ENCODE peak calls at places on chromosomes 2 and 18, in five cellular contexts. U, Z, V, H and M are unnamed samples.
A peak's percentile ranks its signal among the peaks of the same experiment; 100 is the strongest.

GRCh38 chr18:44518091-44518490 is 162.6 kb upstream of the SETBP1 start:
- DNase-seq in V (no peak), U (no peak), Z (no peak), H (no peak), M (no peak)

GRCh38 chr18:23134780-23135678 is at the start of gene CABLES1:
- DNase-seq in H (peak; percentile 54), V (peak; percentile 69), U (peak; percentile 82), Z (no peak), M (no peak)

GRCh38 chr2:240992572-240993291 is 5.7 kb upstream of the SNED1 start:
- DNase-seq in U (no peak), H (no peak), V (no peak), Z (no peak), M (no peak)

GRCh38 chr2:134167015-134167414 is 86.9 kb upstream of the MGAT5 start:
- DNase-seq in U (no peak), Z (no peak), V (no peak), H (no peak), M (no peak)

GRCh38 chr2:100247256-100248043 is 74.9 kb downstream of the LONRF2 start:
- DNase-seq in Z (no peak), V (no peak), H (no peak), U (no peak), M (no peak)

GRCh38 chr2:195461010-195461409 is 196.0 kb upstream of the SLC39A10 start:
- DNase-seq in U (no peak), Z (no peak), V (no peak), H (no peak), M (no peak)

GRCh38 chr18:8982416-8983183 is 119.9 kb upstream of the NDUFV2 start:
- DNase-seq in Z (peak; percentile 58), V (peak; percentile 41), U (peak; percentile 67), H (no peak), M (no peak)

GRCh38 chr2:191385416-191386160 is 140.4 kb downstream of the MYO1B start:
- DNase-seq in V (no peak), U (no peak), Z (no peak), H (no peak), M (no peak)

GRCh38 chr2:199875400-199875799 is 24.4 kb upstream of the FTCDNL1 start:
- DNase-seq in U (no peak), V (no peak), Z (no peak), H (no peak), M (no peak)

GRCh38 chr2:37561615-37562569 is 109.5 kb downstream of the CDC42EP3 start:
- DNase-seq in H (no peak), Z (no peak), U (no peak), V (no peak), M (no peak)

GRCh38 chr2:218981390-218982311 is 3.3 kb downstream of the FEV start:
- DNase-seq in H (no peak), Z (no peak), V (peak; percentile 62), U (peak; percentile 52), M (no peak)

GRCh38 chr2:190533175-190533967 is 1.2 kb downstream of the NEMP2 start:
- DNase-seq in H (no peak), V (no peak), U (no peak), Z (no peak), M (no peak)

GRCh38 chr2:36406296-36406695 is 50.7 kb downstream of the CRIM1 start:
- DNase-seq in U (no peak), V (no peak), Z (no peak), H (no peak), M (no peak)

GRCh38 chr2:179233037-179233436 is 31.6 kb downstream of the SESTD1 start:
- DNase-seq in V (no peak), U (no peak), Z (no peak), H (no peak), M (no peak)

GRCh38 chr2:99448556-99448955 is 41.3 kb downstream of the REV1 start:
- DNase-seq in H (no peak), Z (no peak), U (no peak), V (no peak), M (no peak)

GRCh38 chr2:7010376-7010775 is 93.2 kb downstream of the RNF144A start:
- DNase-seq in Z (no peak), U (no peak), H (no peak), V (no peak), M (no peak)

GRCh38 chr18:79857082-79857661 is 59.4 kb downstream of the KCNG2 start:
- DNase-seq in H (no peak), U (no peak), Z (no peak), V (peak; percentile 1), M (no peak)

GRCh38 chr2:41400057-41400665 is 647.7 kb upstream of the PKDCC start:
- DNase-seq in H (no peak), Z (no peak), U (no peak), V (peak; percentile 70), M (no peak)

GRCh38 chr2:9206991-9207640 is 504 bp downstream of the ASAP2 start:
- DNase-seq in V (no peak), U (no peak), Z (no peak), H (peak; percentile 32), M (no peak)

GRCh38 chr2:64769392-64770044 is 115.8 kb upstream of the SERTAD2 start:
- DNase-seq in H (no peak), Z (no peak), V (no peak), U (no peak), M (no peak)

GRCh38 chr18:76521367-76521766 is 26.3 kb upstream of the ZNF516 start:
- DNase-seq in Z (no peak), U (no peak), H (no peak), V (peak; percentile 25), M (no peak)

GRCh38 chr18:76518543-76519155 is 23.6 kb upstream of the ZNF516 start:
- DNase-seq in H (peak; percentile 42), V (peak; percentile 20), Z (no peak), U (no peak), M (no peak)

GRCh38 chr18:76522104-76522503 is 27.1 kb upstream of the ZNF516 start:
- DNase-seq in Z (no peak), U (no peak), H (no peak), V (no peak), M (no peak)

GRCh38 chr18:76518073-76518472 is 23.0 kb upstream of the ZNF516 start:
- DNase-seq in V (no peak), H (no peak), U (no peak), Z (no peak), M (no peak)

GRCh38 chr18:76519156-76519549 is 24.1 kb upstream of the ZNF516 start:
- DNase-seq in Z (no peak), U (no peak), V (peak; percentile 28), H (no peak), M (no peak)
- H3K27ac ChIP-seq in Z (no peak overlapping the region), U (peak overlapping the region; percentile 42), V (no peak overlapping the region), H (peak overlapping the region; percentile 44), M (no peak overlapping the region)

GRCh38 chr18:33132657-33133056 is 307.9 kb downstream of the CCDC178 start:
- DNase-seq in Z (no peak), H (no peak), V (no peak), U (no peak), M (no peak)

DNA sequence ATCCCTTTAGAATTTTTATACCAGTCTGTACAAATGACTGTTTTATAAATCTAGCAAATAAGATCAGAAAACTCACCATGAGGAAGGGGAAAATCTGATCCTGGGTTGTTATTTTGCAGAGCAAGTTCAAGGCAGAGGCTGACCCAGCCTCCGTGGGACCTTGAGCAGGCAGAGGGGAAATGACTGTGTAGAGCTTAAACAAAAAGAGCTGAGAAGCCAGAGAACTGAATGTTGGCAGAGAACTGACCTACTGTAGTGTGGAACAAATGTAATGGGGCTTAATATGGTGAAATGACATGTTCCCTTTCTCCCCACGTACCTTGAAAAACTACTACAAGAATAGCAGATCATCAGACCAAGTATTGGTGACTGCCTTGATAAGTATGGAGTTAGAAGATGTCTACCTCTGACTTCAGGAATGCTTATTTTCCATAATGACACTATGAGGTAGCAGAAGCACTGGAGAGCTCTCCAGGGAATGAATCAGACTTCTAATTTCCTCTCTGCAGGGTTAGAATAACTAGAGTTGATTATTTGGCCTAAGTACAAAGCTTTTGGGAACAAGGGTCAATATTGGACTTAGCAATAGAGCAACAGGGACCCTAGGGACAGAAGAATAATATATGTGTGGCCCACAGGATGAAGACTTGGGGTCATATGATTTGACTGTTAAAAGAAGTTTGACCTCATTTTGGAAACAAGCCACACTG is 304.4 kb downstream of the CCDC178 start:
- DNase-seq in Z (no peak), H (no peak), U (no peak), V (no peak), M (no peak)
- H3K27ac ChIP-seq in Z (no peak overlapping the region), H (no peak overlapping the region), U (no peak overlapping the region), V (no peak overlapping the region), M (no peak overlapping the region)

GRCh38 chr2:67936995-67937394 is 125.8 kb downstream of the C1D start:
- DNase-seq in H (no peak), V (no peak), U (no peak), Z (no peak), M (no peak)

GRCh38 chr2:67938053-67938452 is 124.8 kb downstream of the C1D start:
- DNase-seq in H (no peak), Z (no peak), V (no peak), U (no peak), M (no peak)
- H3K27ac ChIP-seq in H (no peak overlapping the region), Z (no peak overlapping the region), V (no peak overlapping the region), U (no peak overlapping the region), M (no peak overlapping the region)

DNA sequence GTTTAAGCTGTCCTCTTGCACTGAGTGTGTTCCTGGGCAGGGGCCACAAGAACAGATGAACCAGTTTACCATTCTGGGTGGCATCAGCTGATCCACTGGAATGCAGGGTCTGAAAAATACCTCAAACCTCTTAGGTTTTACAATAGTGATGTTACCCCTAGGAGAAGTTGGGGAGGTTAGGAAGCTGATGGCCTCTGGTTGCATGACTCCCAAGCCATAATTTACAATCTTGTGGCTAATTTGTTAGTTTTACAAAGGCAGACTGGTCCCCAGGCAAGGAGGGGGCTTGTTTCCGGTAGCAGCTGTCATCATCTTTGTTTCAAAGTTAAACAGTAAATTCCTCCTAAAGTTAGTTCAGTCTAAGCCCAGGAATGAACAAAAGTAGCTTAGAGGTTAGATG is 113.8 kb upstream of the SLC38A11 start:
- DNase-seq in Z (no peak), U (no peak), H (no peak), V (no peak), M (no peak)
- H3K27ac ChIP-seq in Z (no peak overlapping the region), U (no peak overlapping the region), H (no peak overlapping the region), V (no peak overlapping the region), M (no peak overlapping the region)

GRCh38 chr18:42268186-42268725 is 313.2 kb downstream of the PIK3C3 start:
- DNase-seq in H (no peak), U (no peak), V (no peak), Z (no peak), M (no peak)
- H3K27ac ChIP-seq in H (no peak overlapping the region), U (no peak overlapping the region), V (no peak overlapping the region), Z (no peak overlapping the region), M (no peak overlapping the region)

DNA sequence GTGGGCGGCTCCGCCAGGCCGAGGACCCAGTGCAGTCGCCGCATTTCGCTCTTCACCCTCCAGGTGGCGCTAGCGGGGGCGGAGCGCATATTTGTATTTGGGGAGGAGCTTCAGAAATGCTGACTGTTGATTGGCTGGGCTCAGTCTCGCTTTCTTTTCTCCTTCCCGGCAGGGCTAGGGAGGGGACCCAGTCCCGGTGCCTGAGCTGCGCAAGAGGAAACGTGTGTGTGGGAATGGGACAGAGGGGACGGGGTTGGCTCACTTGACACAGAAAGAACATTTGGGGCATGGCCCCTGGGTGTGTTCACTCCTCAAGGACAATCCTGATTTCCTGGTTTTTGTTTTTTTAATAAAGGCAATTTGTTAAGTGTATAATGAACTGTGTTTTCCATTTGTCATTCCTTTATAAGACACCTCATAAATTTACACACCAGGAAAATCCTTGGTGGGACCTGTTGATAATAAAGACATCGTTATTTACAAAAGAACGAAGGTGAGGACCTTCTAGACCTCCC is 20.4 kb upstream of the DNMT3A start:
- DNase-seq in Z (peak; percentile 76), V (peak; percentile 91), U (peak; percentile 94), H (peak; percentile 89), M (peak; percentile 94)
- H3K27ac ChIP-seq in Z (no peak overlapping the region), V (no peak overlapping the region), U (peak overlapping the region; percentile 71), H (peak overlapping the region; percentile 76), M (peak overlapping the region; percentile 80)